ENCODE peak calls at places on chromosomes 3 and 15, in seven cellular contexts. F, I, Y, S, E, O and L are unnamed samples.

GRCh38 chr3:114809668-114810413 is 337.2 kb downstream of the ZBTB20 start:
- DNase-seq in F (no peak), I (peak), Y (peak), S (peak), E (no peak), O (no peak), L (peak)

GRCh38 chr3:53225651-53226050 is 30.2 kb downstream of the TKT start:
- DNase-seq in F (peak), I (no peak), Y (no peak), S (no peak), E (no peak), O (no peak), L (peak)

GRCh38 chr15:56295433-56295832 is 51.8 kb upstream of the RFX7 start:
- DNase-seq in F (no peak), I (no peak), Y (no peak), S (no peak), E (no peak), O (no peak), L (no peak)

GRCh38 chr3:183085634-183086390 is 13.5 kb downstream of the MCCC1 start:
- DNase-seq in F (peak), I (no peak), Y (no peak), S (no peak), E (peak), O (no peak), L (no peak)

GRCh38 chr3:172760406-172760805 is 9.9 kb downstream of the ECT2 start:
- DNase-seq in F (peak), I (no peak), Y (no peak), S (no peak), E (no peak), O (no peak), L (no peak)

GRCh38 chr3:33648793-33649192 is 69.3 kb downstream of the CLASP2 start:
- DNase-seq in F (no peak), I (no peak), Y (no peak), S (no peak), E (no peak), O (no peak), L (no peak)

GRCh38 chr3:186315581-186316354 is 46.3 kb downstream of the DGKG start:
- DNase-seq in F (no peak), I (no peak), Y (no peak), S (no peak), E (no peak), O (no peak), L (no peak)

GRCh38 chr15:77546050-77546501 is 86.6 kb downstream of the LINGO1 start:
- DNase-seq in F (peak), I (no peak), Y (no peak), S (no peak), E (peak), O (no peak), L (no peak)

GRCh38 chr15:63718590-63719035 is 115.1 kb downstream of the HERC1 start:
- DNase-seq in F (no peak), I (no peak), Y (peak), S (no peak), E (no peak), O (no peak), L (no peak)

GRCh38 chr3:57227204-57227929 is at the start of gene APPL1:
- DNase-seq in F (peak), I (peak), Y (peak), S (peak), E (peak), O (peak), L (peak)

GRCh38 chr15:39801641-39802309 is 19.1 kb upstream of the FSIP1 start:
- DNase-seq in F (peak), I (no peak), Y (peak), S (no peak), E (no peak), O (no peak), L (no peak)

GRCh38 chr3:17336291-17336690 is 406.1 kb downstream of the TBC1D5 start:
- DNase-seq in F (no peak), I (no peak), Y (no peak), S (no peak), E (no peak), O (no peak), L (no peak)

GRCh38 chr3:58109752-58110151 is 101.0 kb downstream of the DNASE1L3 start:
- DNase-seq in F (no peak), I (no peak), Y (no peak), S (no peak), E (no peak), O (no peak), L (no peak)

GRCh38 chr3:113557374-113557773 is 25.0 kb downstream of the SIDT1 start:
- DNase-seq in F (no peak), I (no peak), Y (peak), S (no peak), E (no peak), O (no peak), L (no peak)
- TF ChIP-seq TAF1 in F (no peak), I (no peak), Y (no peak), S (no peak), E (no peak), O (no peak), L (no peak)

DNA sequence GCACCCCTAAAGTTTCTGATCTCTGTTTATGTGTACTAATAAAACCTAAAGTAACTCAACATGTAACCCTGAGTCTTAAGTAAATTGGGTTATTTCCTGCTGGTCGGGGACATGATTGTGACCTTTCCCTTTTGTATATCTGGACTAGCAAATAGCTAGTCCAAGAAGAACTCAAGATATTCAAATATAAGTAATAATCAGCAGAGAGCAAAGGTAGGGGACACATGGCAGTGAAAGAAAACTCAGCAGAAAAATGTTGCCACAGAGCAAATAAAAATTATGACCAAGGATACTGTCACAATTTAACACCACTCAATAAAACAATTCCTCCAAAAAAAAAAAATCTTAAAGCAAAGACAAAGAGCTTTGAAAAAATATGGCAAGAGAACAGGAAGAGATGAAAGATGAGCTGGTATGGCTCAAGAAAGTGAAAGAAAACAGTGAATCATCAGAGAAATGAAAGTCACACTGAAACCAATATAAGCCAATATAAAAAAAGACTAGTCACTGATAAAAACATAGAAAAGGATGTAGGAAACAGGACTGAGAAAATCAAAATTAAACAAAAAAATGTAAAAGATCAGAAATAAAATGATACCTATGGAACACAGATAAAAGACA is 43.5 kb downstream of the HLTF start:
- DNase-seq in F (no peak), I (no peak), Y (no peak), S (peak), E (no peak), O (no peak), L (no peak)
- TF ChIP-seq TAF1 in F (no peak), I (no peak), Y (no peak), S (no peak), E (no peak), O (no peak), L (no peak)

GRCh38 chr15:71093089-71094024 is 21.9 kb upstream of the THSD4 start:
- DNase-seq in F (no peak), I (no peak), Y (no peak), S (no peak), E (no peak), O (no peak), L (no peak)

GRCh38 chr15:71092056-71092600 is 23.1 kb upstream of the THSD4 start:
- DNase-seq in F (no peak), I (no peak), Y (no peak), S (no peak), E (no peak), O (no peak), L (no peak)

GRCh38 chr15:71094137-71094536 is 21.1 kb upstream of the THSD4 start:
- DNase-seq in F (no peak), I (no peak), Y (no peak), S (no peak), E (no peak), O (no peak), L (no peak)

GRCh38 chr15:71089801-71090200 is 25.5 kb upstream of the THSD4 start:
- DNase-seq in F (no peak), I (no peak), Y (no peak), S (no peak), E (no peak), O (no peak), L (no peak)

DNA sequence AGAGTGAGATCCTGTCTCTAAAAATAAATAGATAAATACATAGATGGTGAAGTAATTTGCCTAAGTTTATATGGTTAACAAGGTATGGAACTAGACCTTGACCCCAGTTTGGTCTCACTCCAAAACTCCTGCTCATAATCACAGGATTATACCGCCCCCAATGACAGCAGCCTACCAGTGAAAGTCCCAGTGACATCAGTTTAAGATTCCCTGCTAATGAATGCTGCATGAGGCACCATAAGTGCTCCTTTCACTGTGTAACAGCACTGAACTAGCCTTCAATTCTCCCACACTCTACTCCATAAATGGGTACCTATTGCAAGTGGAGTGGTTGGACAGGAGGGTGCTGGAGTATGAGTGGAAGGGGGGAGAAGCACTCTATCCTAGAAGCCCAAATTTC is 23.7 kb upstream of the THSD4 start:
- DNase-seq in F (no peak), I (no peak), Y (no peak), S (no peak), E (no peak), O (no peak), L (no peak)
- TF ChIP-seq TAF1 in F (no peak), I (no peak), Y (no peak), S (no peak), E (no peak), O (no peak), L (no peak)

DNA sequence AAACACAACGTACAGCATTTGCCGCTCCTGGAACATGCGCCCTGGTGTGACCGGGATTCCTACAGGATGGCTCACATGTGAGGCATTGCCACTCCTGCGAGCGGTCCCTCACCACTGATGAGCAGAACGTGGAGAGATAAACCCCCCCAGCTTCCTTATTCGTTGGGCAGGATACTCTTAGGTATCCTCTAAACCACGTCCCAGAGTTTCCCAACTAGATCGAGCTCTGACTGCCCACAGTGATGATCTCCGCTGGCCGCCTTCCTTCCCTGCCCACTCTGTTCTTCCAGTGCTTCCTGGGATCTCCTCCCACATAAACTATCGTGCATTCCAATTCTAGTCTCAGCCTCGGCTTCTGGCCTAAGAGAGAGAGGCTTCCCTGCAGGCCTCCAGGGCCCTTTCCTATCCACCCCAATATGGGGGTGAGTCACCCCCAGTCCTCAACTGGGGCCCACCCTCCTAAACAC is 91.8 kb downstream of the TOP2B start:
- DNase-seq in F (no peak), I (no peak), Y (no peak), S (no peak), E (no peak), O (no peak), L (no peak)
- TF ChIP-seq TAF1 in F (no peak), I (no peak), Y (no peak), S (no peak), E (peak), O (no peak), L (no peak)

GRCh38 chr15:67018026-67018425 is 47.4 kb upstream of the SMAD3 start:
- DNase-seq in F (no peak), I (no peak), Y (no peak), S (no peak), E (no peak), O (no peak), L (no peak)
- TF ChIP-seq TAF1 in F (no peak), I (no peak), Y (no peak), S (no peak), E (no peak), O (no peak), L (no peak)

GRCh38 chr15:38414351-38414750 is 39.6 kb upstream of the FAM98B start:
- DNase-seq in F (peak), I (no peak), Y (peak), S (no peak), E (peak), O (peak), L (no peak)
- TF ChIP-seq TAF1 in F (no peak), I (no peak), Y (no peak), S (no peak), E (no peak), O (no peak), L (no peak)

GRCh38 chr3:148466143-148466542 is 231.6 kb upstream of the AGTR1 start:
- DNase-seq in F (no peak), I (no peak), Y (no peak), S (no peak), E (no peak), O (peak), L (no peak)
- TF ChIP-seq TAF1 in F (no peak), I (no peak), Y (no peak), S (no peak), E (no peak), O (no peak), L (no peak)

DNA sequence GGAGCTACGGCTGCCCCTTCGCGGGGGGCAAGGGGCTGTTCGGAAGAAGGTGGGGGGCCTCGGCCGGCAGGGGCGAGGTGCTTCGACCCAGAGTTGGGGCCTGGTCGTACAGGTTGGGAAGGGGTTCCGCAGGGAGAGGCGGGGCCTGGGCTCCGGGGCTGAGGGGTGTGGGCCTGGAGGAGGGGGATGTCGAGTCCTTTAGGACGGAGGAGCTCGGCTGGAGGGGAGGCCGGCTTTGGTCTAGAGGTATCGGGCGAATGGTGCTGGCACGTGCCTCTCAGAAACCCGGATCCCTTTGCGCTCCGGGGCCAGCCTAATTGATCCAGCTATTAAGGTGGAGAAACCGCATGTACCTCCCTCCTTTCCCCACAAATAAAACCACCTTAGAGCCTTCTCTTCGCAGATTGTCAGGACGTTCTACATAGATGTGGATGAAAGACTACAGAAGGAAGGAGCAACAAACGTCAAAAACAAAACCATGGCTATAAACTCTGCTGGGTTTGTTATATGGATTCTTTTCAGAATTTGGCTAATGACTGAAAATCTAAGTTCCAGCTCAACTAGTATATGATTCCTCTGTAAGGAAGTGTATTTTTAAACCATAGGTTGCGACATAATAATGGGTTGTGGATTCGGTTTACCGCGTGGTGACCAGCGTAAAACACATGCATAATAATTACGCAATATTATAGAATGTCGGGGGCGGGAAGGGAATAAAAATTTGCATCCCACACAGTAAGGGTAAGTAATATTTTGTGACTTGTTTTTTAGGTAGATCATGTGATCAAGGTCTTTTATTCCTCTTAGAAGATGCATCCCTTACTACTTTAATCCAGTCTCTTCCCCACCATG is 644 bp upstream of the NGLY1 start:
- DNase-seq in F (peak), I (no peak), Y (peak), S (no peak), E (no peak), O (no peak), L (no peak)
- TF ChIP-seq TAF1 in F (no peak), I (no peak), Y (no peak), S (no peak), E (no peak), O (no peak), L (no peak)

DNA sequence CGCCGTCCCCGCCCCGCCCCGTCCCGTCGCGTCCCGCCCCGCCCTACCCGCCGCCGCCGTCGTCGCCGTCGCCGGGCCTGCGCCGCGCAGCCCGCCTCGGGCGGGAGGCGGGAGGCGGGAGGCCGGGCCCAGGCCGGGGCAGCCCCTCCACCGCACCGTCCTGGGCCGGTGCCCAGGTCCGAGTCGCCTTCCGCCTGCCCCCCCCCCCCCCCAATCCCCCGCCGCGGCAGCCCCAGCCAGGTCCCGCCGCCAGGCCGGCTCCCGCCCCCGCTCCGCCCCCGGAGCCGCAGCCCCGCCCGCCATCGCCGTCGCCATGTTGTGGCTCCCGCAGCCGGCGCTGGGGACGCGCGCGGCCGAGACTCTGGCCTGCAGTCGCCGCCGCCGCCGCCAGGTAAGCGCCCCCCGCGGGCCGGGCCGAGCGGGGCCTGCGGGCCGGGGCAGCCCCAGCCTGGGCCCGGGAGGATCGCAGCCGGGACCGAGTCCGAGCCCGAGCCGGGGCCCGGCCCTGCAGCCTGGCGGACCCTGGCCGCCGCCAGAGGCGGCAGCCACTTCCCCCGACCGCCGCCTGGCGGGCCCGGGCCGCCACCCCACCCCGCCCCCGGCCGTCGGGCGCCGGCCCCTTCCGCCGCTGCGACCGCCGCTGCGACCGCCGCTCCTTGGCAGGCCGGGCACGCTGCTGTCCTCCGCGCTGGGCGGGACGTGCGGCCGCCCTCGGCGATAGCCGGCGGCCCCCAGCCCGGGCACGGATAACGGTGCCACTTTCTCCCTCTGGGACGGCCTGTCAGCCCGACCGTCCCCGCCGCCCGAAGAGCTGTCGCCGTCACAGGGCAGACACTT is at the start of gene ZNF592:
- DNase-seq in F (peak), I (peak), Y (peak), S (no peak), E (peak), O (no peak), L (peak)
- TF ChIP-seq TAF1 in F (peak), I (no peak), Y (no peak), S (peak), E (no peak), O (peak), L (no peak)